ENCODE peak calls at places on chromosomes 4 and X, in seven cellular contexts. One of them, this sample, is unnamed.

GRCh38 chrX:7146703-7147430 is 645 bp upstream of the STS start:
- DNase-seq in GM12878: no peak
- DNase-seq in HCT116: no peak
- DNase-seq in suprapubic skin: no peak
- DNase-seq in IMR-90: no peak
- DNase-seq in ovary: peak
- DNase-seq in gastrocnemius medialis: peak
- DNase-seq in this sample: peak

GRCh38 chr4:47913328-47913727 is 1.1 kb downstream of the NFXL1 start:
- DNase-seq in HCT116: no peak
- DNase-seq in GM12878: no peak
- DNase-seq in gastrocnemius medialis: no peak
- DNase-seq in ovary: no peak
- DNase-seq in suprapubic skin: no peak
- DNase-seq in IMR-90: peak
- DNase-seq in this sample: no peak

GRCh38 chr4:152021788-152022438 is 261.1 kb upstream of the GATB start:
- DNase-seq in HCT116: no peak
- DNase-seq in gastrocnemius medialis: no peak
- DNase-seq in IMR-90: no peak
- DNase-seq in ovary: no peak
- DNase-seq in suprapubic skin: no peak
- DNase-seq in GM12878: no peak
- DNase-seq in this sample: no peak

GRCh38 chrX:40207626-40208025 is 109.9 kb upstream of the BCOR start:
- DNase-seq in GM12878: no peak
- DNase-seq in IMR-90: peak
- DNase-seq in suprapubic skin: no peak
- DNase-seq in gastrocnemius medialis: no peak
- DNase-seq in HCT116: no peak
- DNase-seq in ovary: no peak
- DNase-seq in this sample: no peak

GRCh38 chrX:154775611-154776349 is 13.1 kb downstream of the DKC1 start:
- DNase-seq in suprapubic skin: no peak
- DNase-seq in HCT116: no peak
- DNase-seq in gastrocnemius medialis: no peak
- DNase-seq in ovary: no peak
- DNase-seq in GM12878: no peak
- DNase-seq in IMR-90: peak
- DNase-seq in this sample: no peak

GRCh38 chr4:139841464-139842195 is 176.0 kb downstream of the MGST2 start:
- DNase-seq in suprapubic skin: no peak
- DNase-seq in IMR-90: no peak
- DNase-seq in HCT116: no peak
- DNase-seq in gastrocnemius medialis: no peak
- DNase-seq in GM12878: no peak
- DNase-seq in ovary: no peak
- DNase-seq in this sample: peak

GRCh38 chr4:79024371-79024770 is 85.1 kb upstream of the PAQR3 start:
- DNase-seq in ovary: no peak
- DNase-seq in suprapubic skin: no peak
- DNase-seq in HCT116: no peak
- DNase-seq in gastrocnemius medialis: no peak
- DNase-seq in GM12878: no peak
- DNase-seq in IMR-90: no peak
- DNase-seq in this sample: no peak

GRCh38 chr4:149264093-149264733 is 551.4 kb downstream of the IQCM start:
- DNase-seq in suprapubic skin: no peak
- DNase-seq in ovary: no peak
- DNase-seq in IMR-90: peak
- DNase-seq in GM12878: peak
- DNase-seq in gastrocnemius medialis: no peak
- DNase-seq in HCT116: peak
- DNase-seq in this sample: peak

GRCh38 chr4:101337688-101338087 is 9.6 kb downstream of the PPP3CA start:
- DNase-seq in IMR-90: peak
- DNase-seq in HCT116: no peak
- DNase-seq in gastrocnemius medialis: no peak
- DNase-seq in ovary: no peak
- DNase-seq in suprapubic skin: no peak
- DNase-seq in GM12878: no peak
- DNase-seq in this sample: no peak

GRCh38 chr4:172009461-172009860 is 196.3 kb downstream of the GALNTL6 start:
- DNase-seq in IMR-90: no peak
- DNase-seq in HCT116: no peak
- DNase-seq in suprapubic skin: no peak
- DNase-seq in ovary: no peak
- DNase-seq in GM12878: no peak
- DNase-seq in gastrocnemius medialis: no peak
- DNase-seq in this sample: no peak

GRCh38 chr4:10706236-10706635 is 21.7 kb upstream of the CLNK start:
- DNase-seq in IMR-90: peak
- DNase-seq in suprapubic skin: no peak
- DNase-seq in ovary: no peak
- DNase-seq in HCT116: no peak
- DNase-seq in GM12878: no peak
- DNase-seq in gastrocnemius medialis: no peak
- DNase-seq in this sample: no peak

GRCh38 chr4:109559625-109559982 is 442 bp upstream of the MCUB start:
- DNase-seq in suprapubic skin: no peak
- DNase-seq in HCT116: no peak
- DNase-seq in gastrocnemius medialis: no peak
- DNase-seq in IMR-90: no peak
- DNase-seq in ovary: peak
- DNase-seq in GM12878: no peak
- DNase-seq in this sample: peak

GRCh38 chr4:109562457-109563237 is 2.6 kb downstream of the MCUB start:
- DNase-seq in ovary: no peak
- DNase-seq in HCT116: no peak
- DNase-seq in GM12878: no peak
- DNase-seq in IMR-90: no peak
- DNase-seq in gastrocnemius medialis: no peak
- DNase-seq in suprapubic skin: no peak
- DNase-seq in this sample: no peak

GRCh38 chr4:109560687-109561452 is 824 bp downstream of the MCUB start:
- DNase-seq in HCT116: no peak
- DNase-seq in suprapubic skin: peak
- DNase-seq in gastrocnemius medialis: no peak
- DNase-seq in ovary: peak
- DNase-seq in IMR-90: peak
- DNase-seq in GM12878: peak
- DNase-seq in this sample: peak

GRCh38 chr4:109557433-109557832 is 2.6 kb upstream of the MCUB start:
- DNase-seq in suprapubic skin: no peak
- DNase-seq in GM12878: no peak
- DNase-seq in gastrocnemius medialis: no peak
- DNase-seq in HCT116: no peak
- DNase-seq in ovary: no peak
- DNase-seq in IMR-90: no peak
- DNase-seq in this sample: no peak

GRCh38 chr4:109559983-109560686 is at the start of gene MCUB:
- DNase-seq in IMR-90: peak
- DNase-seq in ovary: peak
- DNase-seq in HCT116: peak
- DNase-seq in suprapubic skin: peak
- DNase-seq in gastrocnemius medialis: peak
- DNase-seq in GM12878: peak
- DNase-seq in this sample: peak
- TF ChIP-seq POLR2A in IMR-90: no peak
- TF ChIP-seq POLR2A in ovary: peak
- TF ChIP-seq POLR2A in HCT116: no peak
- TF ChIP-seq POLR2A in suprapubic skin: peak
- TF ChIP-seq POLR2A in gastrocnemius medialis: peak
- TF ChIP-seq POLR2A in GM12878: peak
- TF ChIP-seq POLR2A in this sample: peak

DNA sequence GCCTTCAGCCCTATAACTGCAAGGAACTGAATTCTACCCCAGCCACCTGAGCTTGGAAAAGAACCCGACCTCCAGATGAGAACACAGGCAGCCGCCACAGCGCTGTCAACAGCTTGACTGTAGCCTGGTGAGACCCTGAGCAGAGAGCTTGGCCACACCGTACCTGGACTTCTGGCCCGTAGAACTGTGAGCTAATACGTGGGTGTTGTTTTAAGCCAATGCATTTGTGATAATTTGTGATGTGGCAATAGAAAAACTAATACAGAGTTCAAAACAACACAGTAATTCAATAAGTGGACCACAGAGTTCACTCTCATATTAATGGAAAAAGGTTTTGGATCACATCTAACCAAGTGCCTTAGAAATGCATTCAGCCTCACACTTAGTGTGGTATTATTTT is 96.6 kb upstream of the TBL1X start:
- DNase-seq in HCT116: no peak
- DNase-seq in GM12878: no peak
- DNase-seq in ovary: no peak
- DNase-seq in IMR-90: no peak
- DNase-seq in suprapubic skin: no peak
- DNase-seq in gastrocnemius medialis: no peak
- DNase-seq in this sample: no peak
- H3K27ac ChIP-seq in HCT116: no peak
- H3K27ac ChIP-seq in GM12878: no peak
- H3K27ac ChIP-seq in ovary: no peak
- H3K27ac ChIP-seq in IMR-90: no peak
- H3K27ac ChIP-seq in suprapubic skin: no peak
- H3K27ac ChIP-seq in gastrocnemius medialis: no peak
- H3K27ac ChIP-seq in this sample: no peak

DNA sequence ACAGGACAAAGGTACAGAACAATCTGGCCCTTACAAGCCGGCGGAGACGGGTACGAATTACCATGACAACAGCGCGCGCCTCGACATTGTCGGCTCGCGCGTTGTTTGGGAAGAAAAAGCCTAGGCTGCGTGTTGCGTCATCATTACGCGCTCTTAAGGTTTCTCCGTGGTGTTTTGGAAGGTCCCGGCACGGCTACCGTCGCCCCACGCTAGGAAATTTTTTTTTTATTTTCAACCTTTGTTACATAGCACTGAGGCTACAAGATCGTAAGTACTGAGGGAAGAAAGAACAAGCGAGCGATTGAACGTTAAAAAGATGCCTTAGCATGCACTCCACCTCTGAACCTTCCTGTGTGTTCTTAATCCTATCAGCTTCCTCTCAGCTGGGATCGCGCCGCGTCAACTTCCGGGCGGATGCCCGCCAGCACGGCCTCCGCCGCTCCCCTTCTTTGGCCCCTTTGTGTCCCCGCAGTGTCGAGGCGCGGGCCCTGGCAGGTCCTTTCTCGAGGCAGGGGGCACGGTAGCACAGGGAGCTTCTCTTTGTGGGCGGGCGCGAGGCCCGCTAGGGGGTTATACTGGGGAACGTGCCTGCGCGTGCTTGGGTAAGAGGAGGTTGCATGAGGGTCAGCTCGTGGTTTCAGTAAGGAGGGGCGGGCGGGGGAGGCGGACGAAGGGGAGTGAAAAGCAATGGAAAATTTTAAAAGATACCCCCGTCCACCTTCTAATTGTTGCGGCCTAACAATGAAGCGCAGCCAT is at the start of gene SMARCAD1:
- DNase-seq in IMR-90: peak
- DNase-seq in HCT116: peak
- DNase-seq in GM12878: peak
- DNase-seq in ovary: peak
- DNase-seq in gastrocnemius medialis: peak
- DNase-seq in suprapubic skin: peak
- DNase-seq in this sample: peak
- TF ChIP-seq POLR2A in IMR-90: peak
- TF ChIP-seq POLR2A in HCT116: no peak
- TF ChIP-seq POLR2A in GM12878: peak
- TF ChIP-seq POLR2A in ovary: no peak
- TF ChIP-seq POLR2A in gastrocnemius medialis: peak
- TF ChIP-seq POLR2A in suprapubic skin: no peak
- TF ChIP-seq POLR2A in this sample: peak

DNA sequence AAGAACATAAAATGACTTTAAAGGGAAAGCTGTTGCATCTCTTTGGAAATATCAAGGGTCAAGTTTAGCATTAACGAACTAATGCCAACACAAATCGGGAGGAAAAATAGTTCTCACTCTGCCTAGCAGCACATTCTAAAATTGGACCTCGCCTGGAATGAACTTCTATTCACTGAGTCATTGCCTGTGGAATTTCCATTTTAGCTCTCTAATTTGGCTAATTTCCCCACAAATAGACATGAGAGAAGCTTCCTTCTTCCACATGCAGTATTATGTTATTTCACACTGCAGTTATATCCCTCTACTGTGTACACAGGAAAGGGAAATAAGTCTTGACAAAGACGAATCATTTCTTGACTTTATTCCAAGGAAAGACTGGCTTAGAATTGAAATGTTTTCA is 9.3 kb downstream of the ZXDA start:
- DNase-seq in ovary: no peak
- DNase-seq in gastrocnemius medialis: no peak
- DNase-seq in suprapubic skin: no peak
- DNase-seq in IMR-90: peak
- DNase-seq in HCT116: no peak
- DNase-seq in GM12878: no peak
- DNase-seq in this sample: no peak
- H3K27ac ChIP-seq in ovary: no peak
- H3K27ac ChIP-seq in gastrocnemius medialis: peak
- H3K27ac ChIP-seq in suprapubic skin: no peak
- H3K27ac ChIP-seq in IMR-90: no peak
- H3K27ac ChIP-seq in HCT116: no peak
- H3K27ac ChIP-seq in GM12878: no peak
- H3K27ac ChIP-seq in this sample: peak

GRCh38 chrX:47217852-47218279 is 615 bp upstream of the CDK16 start:
- DNase-seq in IMR-90: peak
- DNase-seq in HCT116: peak
- DNase-seq in GM12878: peak
- DNase-seq in gastrocnemius medialis: peak
- DNase-seq in suprapubic skin: peak
- DNase-seq in ovary: peak
- DNase-seq in this sample: peak
- TF ChIP-seq POLR2A in IMR-90: no peak
- TF ChIP-seq POLR2A in HCT116: no peak
- TF ChIP-seq POLR2A in GM12878: no peak
- TF ChIP-seq POLR2A in gastrocnemius medialis: no peak
- TF ChIP-seq POLR2A in suprapubic skin: no peak
- TF ChIP-seq POLR2A in ovary: peak
- TF ChIP-seq POLR2A in this sample: no peak

GRCh38 chr4:153577053-153577452 is 107.0 kb upstream of the TLR2 start:
- DNase-seq in gastrocnemius medialis: no peak
- DNase-seq in HCT116: no peak
- DNase-seq in suprapubic skin: no peak
- DNase-seq in IMR-90: no peak
- DNase-seq in ovary: no peak
- DNase-seq in GM12878: no peak
- DNase-seq in this sample: peak
- H3K27ac ChIP-seq in gastrocnemius medialis: no peak
- H3K27ac ChIP-seq in HCT116: no peak
- H3K27ac ChIP-seq in suprapubic skin: no peak
- H3K27ac ChIP-seq in IMR-90: no peak
- H3K27ac ChIP-seq in ovary: no peak
- H3K27ac ChIP-seq in GM12878: no peak
- H3K27ac ChIP-seq in this sample: no peak

This sample was measured in transverse colon.